ENCODE peak calls at places on chromosomes 12 and 14, in nine cellular contexts. E is NCI-H1417 treated with DMSO at 0.1 percent for 48 hours; K is heart left ventricle; D is astrocyte of the hippocampus; L is NCI-H2107; Z is activated CD4-positive, alpha-beta T cell treated with anti-CD3 and anti-CD28 coated beads, Interleukin-2, amount 50 U/mL, for 1 hour; X is heart right ventricle; G is NCI-H1105; Y is hepatic stellate cell. T is an unnamed sample.

GRCh38 chr12:96824838-96825236 is 82.2 kb upstream of the NEDD1 start:
- DNase-seq in X (no peak), K (no peak), Y (no peak), E (no peak), Z (no peak), L (no peak), G (no peak), D (no peak), T (no peak)

GRCh38 chr14:54104746-54105145 is 148.1 kb upstream of the BMP4 start:
- DNase-seq in E (no peak), L (no peak), K (no peak), X (no peak), Z (no peak), Y (no peak), D (no peak), G (no peak), T (no peak)

GRCh38 chr12:69440886-69441285 is 29.3 kb upstream of the FRS2 start:
- DNase-seq in Z (no peak), G (no peak), L (no peak), X (no peak), E (no peak), D (no peak), Y (no peak), K (no peak), T (no peak)

GRCh38 chr14:49975799-49976198 is 82.9 kb downstream of the ARF6 start:
- DNase-seq in Y (no peak), Z (no peak), K (no peak), L (no peak), D (no peak), E (no peak), G (no peak), X (no peak), T (no peak)

GRCh38 chr12:109650808-109651207 is 62.8 kb upstream of the FAM222A start:
- DNase-seq in G (no peak), Y (no peak), X (no peak), L (peak), Z (no peak), E (no peak), K (no peak), D (no peak), T (no peak)

GRCh38 chr12:30624009-30624408 is 71.7 kb downstream of the IPO8 start:
- DNase-seq in D (no peak), Z (no peak), X (no peak), G (no peak), K (no peak), Y (no peak), L (no peak), E (no peak), T (no peak)

GRCh38 chr12:62859203-62859799 is 75.6 kb downstream of the PPM1H start:
- DNase-seq in G (no peak), L (no peak), Z (no peak), K (no peak), Y (no peak), D (no peak), E (no peak), X (no peak), T (no peak)

GRCh38 chr12:53997324-53998173 is 2.4 kb upstream of the HOXC9 start:
- DNase-seq in Y (no peak), L (no peak), E (no peak), G (no peak), X (no peak), Z (no peak), K (no peak), D (no peak), T (no peak)

GRCh38 chr12:105444809-105445102 is 114.3 kb downstream of the C12orf75 start:
- DNase-seq in Z (no peak), G (no peak), D (no peak), X (no peak), E (no peak), L (no peak), K (no peak), Y (no peak), T (no peak)

GRCh38 chr14:92914087-92914656 is 8.8 kb upstream of the CHGA start:
- DNase-seq in G (no peak), K (no peak), D (peak), Z (peak), E (no peak), L (no peak), X (peak), Y (no peak), T (no peak)

GRCh38 chr12:85697003-85697402 is 139.2 kb downstream of the RASSF9 start:
- DNase-seq in D (no peak), Z (no peak), K (no peak), X (no peak), L (no peak), E (no peak), G (no peak), Y (no peak), T (no peak)

GRCh38 chr14:100421756-100422470 is 98.8 kb downstream of the SLC25A47 start:
- DNase-seq in Z (no peak), D (no peak), Y (no peak), E (no peak), G (no peak), K (no peak), X (no peak), L (no peak), T (no peak)

GRCh38 chr14:90426663-90427062 is 29.8 kb downstream of the CALM1 start:
- DNase-seq in K (peak), Z (no peak), E (no peak), D (peak), Y (no peak), X (peak), G (peak), L (no peak), T (no peak)

GRCh38 chr14:50542941-50543418 is 10.6 kb upstream of the MAP4K5 start:
- DNase-seq in X (peak), Y (no peak), Z (peak), E (peak), L (peak), K (no peak), G (peak), D (peak), T (peak)

T was measured in putamen.